ENCODE peak calls at places on chromosomes 7 and 10, in six cellular contexts. One of them, this sample, is unnamed.

GRCh38 chr7:43649755-43650274 is 66.9 kb downstream of the STK17A start:
- DNase-seq in AG04450: no peak
- DNase-seq in RPMI8226: peak; percentile 94
- DNase-seq in left lobe of liver: no peak
- DNase-seq in WTC11: no peak
- DNase-seq in activated T-cell treated with anti-CD3 and anti-CD28 coated beads, Interleukin-2, amount 50 U/mL, for 24 hours: peak; percentile 58
- DNase-seq in this sample: no peak

GRCh38 chr7:85229544-85229943 is 42.7 kb upstream of the SEMA3D start:
- DNase-seq in AG04450: no peak
- DNase-seq in RPMI8226: no peak
- DNase-seq in left lobe of liver: no peak
- DNase-seq in WTC11: no peak
- DNase-seq in activated T-cell treated with anti-CD3 and anti-CD28 coated beads, Interleukin-2, amount 50 U/mL, for 24 hours: no peak
- DNase-seq in this sample: no peak

GRCh38 chr10:97123713-97124112 is 62.0 kb downstream of the SLIT1 start:
- DNase-seq in AG04450: no peak
- DNase-seq in RPMI8226: no peak
- DNase-seq in left lobe of liver: no peak
- DNase-seq in WTC11: no peak
- DNase-seq in activated T-cell treated with anti-CD3 and anti-CD28 coated beads, Interleukin-2, amount 50 U/mL, for 24 hours: no peak
- DNase-seq in this sample: no peak

GRCh38 chr10:98134431-98135221 is at the start of gene R3HCC1L:
- DNase-seq in AG04450: peak; percentile 34
- DNase-seq in RPMI8226: peak; percentile 88
- DNase-seq in left lobe of liver: peak; percentile 93
- DNase-seq in WTC11: peak; percentile 93
- DNase-seq in activated T-cell treated with anti-CD3 and anti-CD28 coated beads, Interleukin-2, amount 50 U/mL, for 24 hours: peak; percentile 97
- DNase-seq in this sample: peak; percentile 96

GRCh38 chr10:88232029-88232895 is 350.9 kb downstream of the RNLS start:
- DNase-seq in AG04450: no peak
- DNase-seq in RPMI8226: peak; percentile 3
- DNase-seq in left lobe of liver: no peak
- DNase-seq in WTC11: no peak
- DNase-seq in activated T-cell treated with anti-CD3 and anti-CD28 coated beads, Interleukin-2, amount 50 U/mL, for 24 hours: no peak
- DNase-seq in this sample: no peak

GRCh38 chr7:79528421-79528820 is 75.0 kb upstream of the MAGI2 start:
- DNase-seq in AG04450: no peak
- DNase-seq in RPMI8226: no peak
- DNase-seq in left lobe of liver: no peak
- DNase-seq in WTC11: no peak
- DNase-seq in activated T-cell treated with anti-CD3 and anti-CD28 coated beads, Interleukin-2, amount 50 U/mL, for 24 hours: no peak
- DNase-seq in this sample: no peak

GRCh38 chr7:212754-213153 is 20.4 kb downstream of the FAM20C start:
- DNase-seq in AG04450: no peak
- DNase-seq in RPMI8226: no peak
- DNase-seq in left lobe of liver: no peak
- DNase-seq in WTC11: no peak
- DNase-seq in activated T-cell treated with anti-CD3 and anti-CD28 coated beads, Interleukin-2, amount 50 U/mL, for 24 hours: no peak
- DNase-seq in this sample: no peak

GRCh38 chr10:132858121-132859081 is 72.5 kb upstream of the NKX6-2 start:
- DNase-seq in AG04450: no peak
- DNase-seq in RPMI8226: no peak
- DNase-seq in left lobe of liver: peak; percentile 34
- DNase-seq in WTC11: peak; percentile 61
- DNase-seq in activated T-cell treated with anti-CD3 and anti-CD28 coated beads, Interleukin-2, amount 50 U/mL, for 24 hours: no peak
- DNase-seq in this sample: peak; percentile 51

GRCh38 chr10:58237014-58237830 is 30.5 kb downstream of the IPMK start:
- DNase-seq in AG04450: peak; percentile 73
- DNase-seq in RPMI8226: no peak
- DNase-seq in left lobe of liver: no peak
- DNase-seq in WTC11: no peak
- DNase-seq in activated T-cell treated with anti-CD3 and anti-CD28 coated beads, Interleukin-2, amount 50 U/mL, for 24 hours: no peak
- DNase-seq in this sample: no peak

GRCh38 chr7:43569424-43569823 is 13.5 kb upstream of the STK17A start:
- DNase-seq in AG04450: no peak
- DNase-seq in RPMI8226: no peak
- DNase-seq in left lobe of liver: no peak
- DNase-seq in WTC11: no peak
- DNase-seq in activated T-cell treated with anti-CD3 and anti-CD28 coated beads, Interleukin-2, amount 50 U/mL, for 24 hours: no peak
- DNase-seq in this sample: no peak

GRCh38 chr10:1187151-1187854 is 131.1 kb downstream of the WDR37 start:
- DNase-seq in AG04450: no peak
- DNase-seq in RPMI8226: no peak
- DNase-seq in left lobe of liver: no peak
- DNase-seq in WTC11: peak; percentile 8
- DNase-seq in activated T-cell treated with anti-CD3 and anti-CD28 coated beads, Interleukin-2, amount 50 U/mL, for 24 hours: no peak
- DNase-seq in this sample: no peak

GRCh38 chr7:155880721-155881120 is 68.5 kb upstream of the SHH start:
- DNase-seq in AG04450: no peak
- DNase-seq in RPMI8226: no peak
- DNase-seq in left lobe of liver: no peak
- DNase-seq in WTC11: no peak
- DNase-seq in activated T-cell treated with anti-CD3 and anti-CD28 coated beads, Interleukin-2, amount 50 U/mL, for 24 hours: no peak
- DNase-seq in this sample: peak; percentile 24

GRCh38 chr10:60424971-60425370 is 35.3 kb upstream of the ANK3 start:
- DNase-seq in AG04450: no peak
- DNase-seq in RPMI8226: no peak
- DNase-seq in left lobe of liver: no peak
- DNase-seq in WTC11: no peak
- DNase-seq in activated T-cell treated with anti-CD3 and anti-CD28 coated beads, Interleukin-2, amount 50 U/mL, for 24 hours: no peak
- DNase-seq in this sample: no peak

GRCh38 chr10:89297791-89298190 is 4.1 kb upstream of the IFIT2 start:
- DNase-seq in AG04450: no peak
- DNase-seq in RPMI8226: no peak
- DNase-seq in left lobe of liver: no peak
- DNase-seq in WTC11: no peak
- DNase-seq in activated T-cell treated with anti-CD3 and anti-CD28 coated beads, Interleukin-2, amount 50 U/mL, for 24 hours: no peak
- DNase-seq in this sample: no peak

GRCh38 chr10:105585753-105586152 is 944.7 kb downstream of the SORCS3 start:
- DNase-seq in AG04450: peak; percentile 33
- DNase-seq in RPMI8226: no peak
- DNase-seq in left lobe of liver: no peak
- DNase-seq in WTC11: no peak
- DNase-seq in activated T-cell treated with anti-CD3 and anti-CD28 coated beads, Interleukin-2, amount 50 U/mL, for 24 hours: no peak
- DNase-seq in this sample: no peak

GRCh38 chr10:21313691-21314090 is 211.8 kb downstream of the SKIDA1 start:
- DNase-seq in AG04450: no peak
- DNase-seq in RPMI8226: no peak
- DNase-seq in left lobe of liver: no peak
- DNase-seq in WTC11: no peak
- DNase-seq in activated T-cell treated with anti-CD3 and anti-CD28 coated beads, Interleukin-2, amount 50 U/mL, for 24 hours: no peak
- DNase-seq in this sample: no peak

GRCh38 chr10:128009768-128010167 is 102.9 kb downstream of the PTPRE start:
- DNase-seq in AG04450: no peak
- DNase-seq in RPMI8226: no peak
- DNase-seq in left lobe of liver: no peak
- DNase-seq in WTC11: no peak
- DNase-seq in activated T-cell treated with anti-CD3 and anti-CD28 coated beads, Interleukin-2, amount 50 U/mL, for 24 hours: no peak
- DNase-seq in this sample: no peak